ENCODE peak calls at places on chromosomes 5 and 9, in four cellular contexts. S is PC-3, Y is GM23338, M is hepatocyte. Q is an unnamed sample. For H3K4me1, the result is how much of the 10 kb centered on the place peaks cover.

GRCh38 chr5:120510098-120510634 is 46.1 kb downstream of the PRR16 start:
- DNase-seq in S (no peak), Y (no peak), M (no peak), Q (no peak)

GRCh38 chr5:176183321-176184074 is 54.7 kb upstream of the SIMC1 start:
- DNase-seq in S (no peak), Y (no peak), M (no peak), Q (peak)

GRCh38 chr5:148998174-148998797 is 64.6 kb downstream of the SH3TC2 start:
- DNase-seq in S (peak), Y (peak), M (peak), Q (peak)

GRCh38 chr9:81239388-81239787 is 450.0 kb downstream of the TLE1 start:
- DNase-seq in S (no peak), Y (no peak), M (no peak), Q (no peak)

GRCh38 chr5:43008369-43009158 is 31.6 kb downstream of the ANXA2R start:
- DNase-seq in S (peak), Y (peak), M (peak), Q (peak)

GRCh38 chr9:136464241-136464640 is 18.6 kb downstream of the SEC16A start:
- DNase-seq in S (no peak), Y (no peak), M (no peak), Q (no peak)

GRCh38 chr9:79165006-79165405 is 406.8 kb upstream of the TLE4 start:
- DNase-seq in S (peak), Y (no peak), M (no peak), Q (no peak)

GRCh38 chr9:14326264-14326826 is 12.4 kb upstream of the NFIB start:
- DNase-seq in S (peak), Y (no peak), M (no peak), Q (no peak)

GRCh38 chr9:4934976-4935672 is 49.9 kb upstream of the JAK2 start:
- DNase-seq in S (no peak), Y (no peak), M (no peak), Q (peak)

GRCh38 chr5:117973785-117974184 is 1014.6 kb downstream of the DTWD2 start:
- DNase-seq in S (no peak), Y (peak), M (no peak), Q (no peak)

GRCh38 chr9:124724415-124725067 is 46.6 kb downstream of the NR6A1 start:
- DNase-seq in S (no peak), Y (no peak), M (no peak), Q (no peak)

GRCh38 chr5:154112255-154112654 is 73.5 kb downstream of the MFAP3 start:
- DNase-seq in S (no peak), Y (no peak), M (no peak), Q (no peak)

GRCh38 chr5:55982957-55983381 is 11.8 kb downstream of the IL6ST start:
- DNase-seq in S (peak), Y (peak), M (peak), Q (no peak)
- H3K4me1 ChIP-seq in S (under half), Y (under half), M (under half), Q (under half)

DNA sequence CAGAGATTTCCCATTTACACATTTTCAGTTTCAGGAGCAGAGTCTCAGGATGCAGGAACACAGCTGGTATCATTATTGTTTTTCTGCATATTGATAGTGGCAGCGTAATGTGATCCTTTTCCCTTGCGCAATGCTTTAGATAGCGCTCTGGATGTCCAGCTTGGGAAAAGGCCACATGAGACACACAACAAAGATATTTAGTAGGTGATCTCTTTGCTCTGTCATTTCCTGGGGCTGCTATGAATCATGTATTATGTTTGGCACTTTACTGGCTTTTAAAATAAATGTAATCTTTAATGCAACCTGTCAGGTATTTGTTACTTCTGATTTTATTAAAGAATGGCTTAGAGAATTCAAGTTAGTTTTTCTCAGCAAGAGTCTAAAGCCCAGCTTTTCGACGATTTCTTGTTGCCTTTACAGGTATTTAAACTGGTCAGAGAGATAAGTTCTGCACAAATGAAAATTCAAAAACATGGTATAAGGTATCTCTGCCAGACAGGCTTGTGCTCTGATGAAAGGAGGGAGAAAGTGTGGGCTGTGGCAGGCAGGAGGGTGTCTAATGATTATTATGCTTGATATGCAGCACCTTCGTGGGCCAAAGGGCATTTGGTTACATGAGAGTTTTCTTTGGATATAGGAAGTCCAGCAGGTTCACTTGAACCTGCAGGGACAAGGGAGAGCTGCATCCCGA is 42.3 kb downstream of the PTTG1 start:
- DNase-seq in S (peak), Y (no peak), M (no peak), Q (no peak)
- TF ChIP-seq EZH2phosphoT487 in S (no peak), Y (no peak), M (no peak), Q (no peak)

GRCh38 chr9:91416086-91416712 is 7.4 kb downstream of the NFIL3 start:
- DNase-seq in S (peak), Y (no peak), M (no peak), Q (no peak)
- H3K4me1 ChIP-seq in S (half or more), Y (under half), M (under half), Q (under half)

GRCh38 chr5:35036536-35036935 is 11.2 kb downstream of the AGXT2 start:
- DNase-seq in S (no peak), Y (no peak), M (no peak), Q (no peak)

GRCh38 chr5:35030426-35030825 is 17.3 kb downstream of the AGXT2 start:
- DNase-seq in S (peak), Y (no peak), M (no peak), Q (no peak)

GRCh38 chr5:35031276-35031675 is 16.5 kb downstream of the AGXT2 start:
- DNase-seq in S (no peak), Y (peak), M (no peak), Q (no peak)

GRCh38 chr5:35038891-35039290 is 8.9 kb downstream of the AGXT2 start:
- DNase-seq in S (no peak), Y (no peak), M (no peak), Q (no peak)

GRCh38 chr5:35035271-35035670 is 12.5 kb downstream of the AGXT2 start:
- DNase-seq in S (no peak), Y (no peak), M (no peak), Q (no peak)
- TF ChIP-seq EZH2phosphoT487 in S (no peak), Y (no peak), M (no peak), Q (no peak)